ENCODE peak calls at places on chromosome 1, in five cellular contexts. One of them, this sample, is unnamed.

GRCh38 chr1:245800901-245801605 is 646.3 kb downstream of the KIF26B start:
- DNase-seq in HS-27A: no peak
- DNase-seq in cardiac fibroblast: no peak
- DNase-seq in HFF-Myc: peak
- DNase-seq in ureter: no peak
- DNase-seq in this sample: no peak

GRCh38 chr1:113931456-113931855 is 2.3 kb downstream of the HIPK1 start:
- DNase-seq in HS-27A: no peak
- DNase-seq in HFF-Myc: no peak
- DNase-seq in cardiac fibroblast: peak
- DNase-seq in ureter: no peak
- DNase-seq in this sample: no peak

GRCh38 chr1:22284906-22285544 is 142.1 kb upstream of the WNT4 start:
- DNase-seq in HFF-Myc: no peak
- DNase-seq in cardiac fibroblast: no peak
- DNase-seq in HS-27A: no peak
- DNase-seq in ureter: peak
- DNase-seq in this sample: no peak

GRCh38 chr1:73401666-73402065 is 796.3 kb downstream of the LRRIQ3 start:
- DNase-seq in ureter: no peak
- DNase-seq in cardiac fibroblast: no peak
- DNase-seq in HS-27A: no peak
- DNase-seq in HFF-Myc: no peak
- DNase-seq in this sample: no peak

GRCh38 chr1:179923044-179923443 is 31.6 kb upstream of the CEP350 start:
- DNase-seq in HFF-Myc: no peak
- DNase-seq in cardiac fibroblast: no peak
- DNase-seq in HS-27A: no peak
- DNase-seq in ureter: no peak
- DNase-seq in this sample: no peak

GRCh38 chr1:163401211-163401610 is 79.5 kb downstream of the NUF2 start:
- DNase-seq in ureter: no peak
- DNase-seq in HS-27A: no peak
- DNase-seq in HFF-Myc: no peak
- DNase-seq in cardiac fibroblast: no peak
- DNase-seq in this sample: no peak

GRCh38 chr1:29475256-29475800 is 239.0 kb downstream of the PTPRU start:
- DNase-seq in HS-27A: no peak
- DNase-seq in ureter: peak
- DNase-seq in cardiac fibroblast: no peak
- DNase-seq in HFF-Myc: no peak
- DNase-seq in this sample: no peak

GRCh38 chr1:188295157-188295556 is 1466.4 kb downstream of the PLA2G4A start:
- DNase-seq in HS-27A: no peak
- DNase-seq in cardiac fibroblast: no peak
- DNase-seq in HFF-Myc: no peak
- DNase-seq in ureter: no peak
- DNase-seq in this sample: no peak

GRCh38 chr1:243529512-243529911 is 273.7 kb downstream of the SDCCAG8 start:
- DNase-seq in ureter: no peak
- DNase-seq in HFF-Myc: no peak
- DNase-seq in HS-27A: no peak
- DNase-seq in cardiac fibroblast: no peak
- DNase-seq in this sample: no peak

GRCh38 chr1:25700124-25700523 is 83.5 kb downstream of the MAN1C1 start:
- DNase-seq in ureter: peak
- DNase-seq in HS-27A: no peak
- DNase-seq in cardiac fibroblast: peak
- DNase-seq in HFF-Myc: no peak
- DNase-seq in this sample: no peak

GRCh38 chr1:157170677-157171515 is 32.7 kb upstream of the ETV3 start:
- DNase-seq in cardiac fibroblast: peak
- DNase-seq in HS-27A: no peak
- DNase-seq in HFF-Myc: no peak
- DNase-seq in ureter: no peak
- DNase-seq in this sample: no peak

This sample was measured in GOT3.